ENCODE peak calls at places on chromosomes 3 and 15, in four cellular contexts. One of them, this sample, is unnamed.
A peak's percentile ranks its signal among the peaks of the same experiment; 100 is the strongest.

GRCh38 chr3:134597390-134597975 is 53.3 kb downstream of the KY start:
- DNase-seq in heart right ventricle: no peak
- DNase-seq in cardiac muscle cell: peak; percentile 13
- DNase-seq in activated CD8-positive, alpha-beta memory T cell treated with anti-CD3 and anti-CD28 coated beads, Interleukin-2, amount 50 U/mL, for 48 hours: no peak
- DNase-seq in this sample: no peak

GRCh38 chr3:119302697-119303630 is 8.8 kb downstream of the ARHGAP31 start:
- DNase-seq in cardiac muscle cell: peak; percentile 34
- DNase-seq in heart right ventricle: no peak
- DNase-seq in activated CD8-positive, alpha-beta memory T cell treated with anti-CD3 and anti-CD28 coated beads, Interleukin-2, amount 50 U/mL, for 48 hours: no peak
- DNase-seq in this sample: no peak

GRCh38 chr3:98733055-98733777 is 29.9 kb upstream of the ST3GAL6 start:
- DNase-seq in activated CD8-positive, alpha-beta memory T cell treated with anti-CD3 and anti-CD28 coated beads, Interleukin-2, amount 50 U/mL, for 48 hours: peak; percentile 56
- DNase-seq in cardiac muscle cell: peak; percentile 61
- DNase-seq in heart right ventricle: peak; percentile 54
- DNase-seq in this sample: peak; percentile 29

GRCh38 chr3:12990781-12991480 is 82.3 kb downstream of the IQSEC1 start:
- DNase-seq in activated CD8-positive, alpha-beta memory T cell treated with anti-CD3 and anti-CD28 coated beads, Interleukin-2, amount 50 U/mL, for 48 hours: no peak
- DNase-seq in heart right ventricle: no peak
- DNase-seq in cardiac muscle cell: peak; percentile 33
- DNase-seq in this sample: no peak

GRCh38 chr3:188526057-188526456 is 372.1 kb downstream of the LPP start:
- DNase-seq in heart right ventricle: no peak
- DNase-seq in cardiac muscle cell: peak; percentile 47
- DNase-seq in activated CD8-positive, alpha-beta memory T cell treated with anti-CD3 and anti-CD28 coated beads, Interleukin-2, amount 50 U/mL, for 48 hours: no peak
- DNase-seq in this sample: peak; percentile 31

GRCh38 chr15:47711654-47712053 is 5.7 kb upstream of the SEMA6D start:
- DNase-seq in heart right ventricle: no peak
- DNase-seq in cardiac muscle cell: peak; percentile 37
- DNase-seq in activated CD8-positive, alpha-beta memory T cell treated with anti-CD3 and anti-CD28 coated beads, Interleukin-2, amount 50 U/mL, for 48 hours: no peak
- DNase-seq in this sample: no peak

GRCh38 chr3:13115991-13116390 is 42.8 kb upstream of the IQSEC1 start:
- DNase-seq in activated CD8-positive, alpha-beta memory T cell treated with anti-CD3 and anti-CD28 coated beads, Interleukin-2, amount 50 U/mL, for 48 hours: no peak
- DNase-seq in heart right ventricle: no peak
- DNase-seq in cardiac muscle cell: no peak
- DNase-seq in this sample: no peak

GRCh38 chr15:31005660-31006059 is 14.2 kb upstream of the MTMR10 start:
- DNase-seq in activated CD8-positive, alpha-beta memory T cell treated with anti-CD3 and anti-CD28 coated beads, Interleukin-2, amount 50 U/mL, for 48 hours: no peak
- DNase-seq in cardiac muscle cell: no peak
- DNase-seq in heart right ventricle: no peak
- DNase-seq in this sample: no peak

GRCh38 chr3:53109190-53109589 is 21.0 kb downstream of the RFT1 start:
- DNase-seq in heart right ventricle: no peak
- DNase-seq in cardiac muscle cell: peak; percentile 65
- DNase-seq in activated CD8-positive, alpha-beta memory T cell treated with anti-CD3 and anti-CD28 coated beads, Interleukin-2, amount 50 U/mL, for 48 hours: no peak
- DNase-seq in this sample: no peak

GRCh38 chr15:82798104-82798503 is 7.8 kb downstream of the FSD2 start:
- DNase-seq in activated CD8-positive, alpha-beta memory T cell treated with anti-CD3 and anti-CD28 coated beads, Interleukin-2, amount 50 U/mL, for 48 hours: no peak
- DNase-seq in heart right ventricle: no peak
- DNase-seq in cardiac muscle cell: no peak
- DNase-seq in this sample: no peak

GRCh38 chr3:57434041-57434440 is 110.1 kb downstream of the DNAH12 start:
- DNase-seq in cardiac muscle cell: peak; percentile 65
- DNase-seq in heart right ventricle: no peak
- DNase-seq in activated CD8-positive, alpha-beta memory T cell treated with anti-CD3 and anti-CD28 coated beads, Interleukin-2, amount 50 U/mL, for 48 hours: no peak
- DNase-seq in this sample: no peak

GRCh38 chr3:7536510-7536909 is 675.6 kb downstream of the GRM7 start:
- DNase-seq in heart right ventricle: no peak
- DNase-seq in activated CD8-positive, alpha-beta memory T cell treated with anti-CD3 and anti-CD28 coated beads, Interleukin-2, amount 50 U/mL, for 48 hours: no peak
- DNase-seq in cardiac muscle cell: peak; percentile 15
- DNase-seq in this sample: no peak

GRCh38 chr3:186054481-186055399 is 54.1 kb downstream of the ETV5 start:
- DNase-seq in activated CD8-positive, alpha-beta memory T cell treated with anti-CD3 and anti-CD28 coated beads, Interleukin-2, amount 50 U/mL, for 48 hours: no peak
- DNase-seq in cardiac muscle cell: no peak
- DNase-seq in heart right ventricle: no peak
- DNase-seq in this sample: no peak

GRCh38 chr3:82939491-82940097 is 1178.1 kb upstream of the GBE1 start:
- DNase-seq in cardiac muscle cell: no peak
- DNase-seq in activated CD8-positive, alpha-beta memory T cell treated with anti-CD3 and anti-CD28 coated beads, Interleukin-2, amount 50 U/mL, for 48 hours: no peak
- DNase-seq in heart right ventricle: no peak
- DNase-seq in this sample: no peak

GRCh38 chr3:13884851-13885703 is 5.2 kb upstream of the WNT7A start:
- DNase-seq in heart right ventricle: no peak
- DNase-seq in activated CD8-positive, alpha-beta memory T cell treated with anti-CD3 and anti-CD28 coated beads, Interleukin-2, amount 50 U/mL, for 48 hours: peak; percentile 80
- DNase-seq in cardiac muscle cell: peak; percentile 17
- DNase-seq in this sample: peak; percentile 53

GRCh38 chr3:123169492-123169929 is 32.2 kb upstream of the SEC22A start:
- DNase-seq in cardiac muscle cell: no peak
- DNase-seq in heart right ventricle: no peak
- DNase-seq in activated CD8-positive, alpha-beta memory T cell treated with anti-CD3 and anti-CD28 coated beads, Interleukin-2, amount 50 U/mL, for 48 hours: no peak
- DNase-seq in this sample: no peak

GRCh38 chr15:39616731-39617455 is 36.0 kb downstream of the THBS1 start:
- DNase-seq in heart right ventricle: no peak
- DNase-seq in activated CD8-positive, alpha-beta memory T cell treated with anti-CD3 and anti-CD28 coated beads, Interleukin-2, amount 50 U/mL, for 48 hours: no peak
- DNase-seq in cardiac muscle cell: no peak
- DNase-seq in this sample: no peak

GRCh38 chr3:113707835-113708234 is 11.4 kb upstream of the USF3 start:
- DNase-seq in activated CD8-positive, alpha-beta memory T cell treated with anti-CD3 and anti-CD28 coated beads, Interleukin-2, amount 50 U/mL, for 48 hours: no peak
- DNase-seq in heart right ventricle: no peak
- DNase-seq in cardiac muscle cell: no peak
- DNase-seq in this sample: no peak

GRCh38 chr15:83694030-83694429 is 40.1 kb downstream of the ADAMTSL3 start:
- DNase-seq in cardiac muscle cell: peak; percentile 68
- DNase-seq in heart right ventricle: no peak
- DNase-seq in activated CD8-positive, alpha-beta memory T cell treated with anti-CD3 and anti-CD28 coated beads, Interleukin-2, amount 50 U/mL, for 48 hours: no peak
- DNase-seq in this sample: no peak

GRCh38 chr3:79973917-79974595 is 206.3 kb upstream of the ROBO1 start:
- DNase-seq in heart right ventricle: no peak
- DNase-seq in activated CD8-positive, alpha-beta memory T cell treated with anti-CD3 and anti-CD28 coated beads, Interleukin-2, amount 50 U/mL, for 48 hours: no peak
- DNase-seq in cardiac muscle cell: peak; percentile 8
- DNase-seq in this sample: no peak

GRCh38 chr3:154247806-154248480 is 76.3 kb downstream of the DHX36 start:
- DNase-seq in heart right ventricle: no peak
- DNase-seq in cardiac muscle cell: no peak
- DNase-seq in activated CD8-positive, alpha-beta memory T cell treated with anti-CD3 and anti-CD28 coated beads, Interleukin-2, amount 50 U/mL, for 48 hours: no peak
- DNase-seq in this sample: no peak

GRCh38 chr3:13706451-13706850 is 157.5 kb downstream of the FBLN2 start:
- DNase-seq in activated CD8-positive, alpha-beta memory T cell treated with anti-CD3 and anti-CD28 coated beads, Interleukin-2, amount 50 U/mL, for 48 hours: peak; percentile 22
- DNase-seq in heart right ventricle: no peak
- DNase-seq in cardiac muscle cell: no peak
- DNase-seq in this sample: peak; percentile 26

This sample was measured in lung.